ENCODE peak calls at places on chromosomes 12 and 14, in four cellular contexts. U is body of pancreas, V is testis, K is A549. H is an unnamed sample.

GRCh38 chr12:50533203-50533584 is 28.4 kb downstream of the DIP2B start:
- DNase-seq in U (no peak), V (no peak), K (peak; percentile 25), H (no peak)

GRCh38 chr14:25574949-25575348 is 525.0 kb upstream of the STXBP6 start:
- DNase-seq in U (no peak), V (no peak), K (no peak), H (no peak)

GRCh38 chr14:33647385-33647786 is 303.5 kb downstream of the EGLN3 start:
- DNase-seq in U (no peak), V (no peak), K (peak; percentile 20), H (no peak)

GRCh38 chr12:132046561-132046960 is 96.8 kb downstream of the EP400 start:
- DNase-seq in U (no peak), V (no peak), K (no peak), H (no peak)

GRCh38 chr12:112887542-112887941 is 19.2 kb upstream of the OAS1 start:
- DNase-seq in U (no peak), V (no peak), K (no peak), H (no peak)

GRCh38 chr12:56271031-56271430 is 4.3 kb downstream of the COQ10A start:
- DNase-seq in U (no peak), V (peak; percentile 27), K (peak; percentile 48), H (no peak)

GRCh38 chr14:95413289-95414215 is 93.8 kb upstream of the CLMN start:
- DNase-seq in U (no peak), V (no peak), K (no peak), H (no peak)

GRCh38 chr12:100793182-100793581 is 1.4 kb upstream of the ANO4 start:
- DNase-seq in U (no peak), V (no peak), K (no peak), H (no peak)

GRCh38 chr14:96581902-96582640 is 79.9 kb downstream of the PAPOLA start:
- DNase-seq in U (no peak), V (no peak), K (no peak), H (no peak)

GRCh38 chr12:107684990-107685359 is 624 bp upstream of the PWP1 start:
- DNase-seq in U (peak; percentile 22), V (peak; percentile 22), K (peak; percentile 71), H (no peak)

GRCh38 chr12:74624206-74624605 is 86.6 kb downstream of the ATXN7L3B start:
- DNase-seq in U (no peak), V (no peak), K (no peak), H (no peak)

GRCh38 chr12:71045781-71046180 is 112.0 kb downstream of the TSPAN8 start:
- DNase-seq in U (no peak), V (no peak), K (peak; percentile 4), H (no peak)

GRCh38 chr12:65823481-65824313 is 586 bp upstream of the HMGA2 start:
- DNase-seq in U (peak; percentile 38), V (peak; percentile 17), K (peak; percentile 76), H (peak; percentile 51)

GRCh38 chr12:53365245-53365904 is 14.6 kb upstream of the SP1 start:
- DNase-seq in U (no peak), V (no peak), K (no peak), H (no peak)

GRCh38 chr12:109951136-109951535 is 45.0 kb downstream of the GIT2 start:
- DNase-seq in U (no peak), V (no peak), K (no peak), H (no peak)

GRCh38 chr12:114508529-114509129 is 102.7 kb upstream of the TBX5 start:
- DNase-seq in U (peak; percentile 75), V (peak; percentile 90), K (peak; percentile 76), H (peak; percentile 38)

GRCh38 chr12:3661028-3661427 is 91.9 kb downstream of the CRACR2A start:
- DNase-seq in U (no peak), V (no peak), K (no peak), H (no peak)

GRCh38 chr12:102876883-102877282 is 40.2 kb downstream of the PAH start:
- DNase-seq in U (no peak), V (no peak), K (peak; percentile 15), H (no peak)

GRCh38 chr12:38961044-38961443 is 55.7 kb upstream of the CPNE8 start:
- DNase-seq in U (no peak), V (no peak), K (no peak), H (no peak)

GRCh38 chr12:125283521-125283920 is 218.3 kb downstream of the AACS start:
- DNase-seq in U (no peak), V (no peak), K (no peak), H (no peak)

GRCh38 chr14:93160353-93160801 is 24.3 kb downstream of the MOAP1 start:
- DNase-seq in U (peak; percentile 22), V (no peak), K (peak; percentile 62), H (no peak)

GRCh38 chr12:16062611-16063010 is 151.5 kb downstream of the DERA start:
- DNase-seq in U (no peak), V (no peak), K (no peak), H (no peak)

DNA sequence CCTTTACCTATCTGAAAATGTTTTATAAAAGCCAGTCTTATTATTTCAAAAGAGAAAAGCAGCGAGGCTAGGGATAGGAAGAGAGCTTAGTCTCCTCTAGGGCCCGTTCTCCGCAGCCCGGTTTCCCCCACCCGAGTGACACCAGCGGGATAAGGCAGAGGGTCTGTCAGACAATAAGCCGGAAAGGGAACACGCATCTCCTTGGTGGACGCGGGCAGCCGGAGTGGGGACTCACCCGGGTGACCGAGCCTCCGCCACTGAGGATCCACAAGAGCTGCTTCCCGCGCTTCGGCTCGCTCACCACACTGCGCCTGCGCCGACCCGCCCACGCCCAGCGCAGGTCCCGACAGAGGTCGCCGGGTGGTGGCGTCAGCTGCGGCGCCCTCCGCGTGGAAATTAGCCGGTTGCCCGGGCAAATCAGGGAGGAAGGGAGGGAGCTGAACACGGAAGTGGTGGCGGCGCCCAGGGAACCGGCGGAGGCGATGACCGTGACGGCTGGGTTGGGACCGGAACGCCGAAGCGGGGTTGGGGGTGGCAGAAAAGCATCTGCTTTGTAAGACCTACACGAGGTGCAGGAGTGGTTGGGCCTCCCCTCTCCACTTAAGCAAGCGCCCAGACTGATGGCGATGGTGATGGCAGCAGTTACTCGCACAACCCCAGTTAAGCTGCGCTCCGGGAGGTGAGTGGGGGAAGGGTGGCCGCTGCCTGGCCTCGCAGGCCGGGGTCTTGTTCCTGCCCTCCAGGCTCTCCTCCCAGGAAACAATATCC is at the start of the genes SOCS4 and WDHD1:
- DNase-seq in U (peak; percentile 96), V (peak; percentile 95), K (peak; percentile 96), H (peak; percentile 93)
- TF ChIP-seq CTCF in U (peak; percentile 35), V (no peak), K (no peak), H (peak; percentile 14)

DNA sequence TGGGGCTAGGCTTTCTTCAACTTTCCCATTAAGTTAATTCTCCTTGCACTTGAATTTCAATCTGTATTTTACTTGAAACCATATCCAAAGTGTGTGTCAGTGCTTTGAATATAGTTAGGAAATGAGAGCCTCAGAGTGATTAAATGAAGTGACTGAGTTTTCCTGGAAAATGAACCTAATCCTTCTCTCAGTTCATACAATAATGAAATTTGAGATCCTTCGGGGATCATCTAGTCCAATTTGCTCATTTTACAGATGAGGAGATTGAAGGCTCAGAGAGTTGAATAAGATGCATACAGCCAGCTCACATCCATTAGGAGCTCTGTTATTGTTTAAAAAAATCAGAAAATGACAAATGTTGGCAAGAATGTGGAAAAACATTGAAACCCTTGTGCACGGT is 18.3 kb upstream of the TBC1D30 start:
- DNase-seq in U (no peak), V (no peak), K (no peak), H (no peak)
- H3K4me3 ChIP-seq in U (no peak overlapping the region), V (no peak overlapping the region), K (no peak overlapping the region), H (no peak overlapping the region)

DNA sequence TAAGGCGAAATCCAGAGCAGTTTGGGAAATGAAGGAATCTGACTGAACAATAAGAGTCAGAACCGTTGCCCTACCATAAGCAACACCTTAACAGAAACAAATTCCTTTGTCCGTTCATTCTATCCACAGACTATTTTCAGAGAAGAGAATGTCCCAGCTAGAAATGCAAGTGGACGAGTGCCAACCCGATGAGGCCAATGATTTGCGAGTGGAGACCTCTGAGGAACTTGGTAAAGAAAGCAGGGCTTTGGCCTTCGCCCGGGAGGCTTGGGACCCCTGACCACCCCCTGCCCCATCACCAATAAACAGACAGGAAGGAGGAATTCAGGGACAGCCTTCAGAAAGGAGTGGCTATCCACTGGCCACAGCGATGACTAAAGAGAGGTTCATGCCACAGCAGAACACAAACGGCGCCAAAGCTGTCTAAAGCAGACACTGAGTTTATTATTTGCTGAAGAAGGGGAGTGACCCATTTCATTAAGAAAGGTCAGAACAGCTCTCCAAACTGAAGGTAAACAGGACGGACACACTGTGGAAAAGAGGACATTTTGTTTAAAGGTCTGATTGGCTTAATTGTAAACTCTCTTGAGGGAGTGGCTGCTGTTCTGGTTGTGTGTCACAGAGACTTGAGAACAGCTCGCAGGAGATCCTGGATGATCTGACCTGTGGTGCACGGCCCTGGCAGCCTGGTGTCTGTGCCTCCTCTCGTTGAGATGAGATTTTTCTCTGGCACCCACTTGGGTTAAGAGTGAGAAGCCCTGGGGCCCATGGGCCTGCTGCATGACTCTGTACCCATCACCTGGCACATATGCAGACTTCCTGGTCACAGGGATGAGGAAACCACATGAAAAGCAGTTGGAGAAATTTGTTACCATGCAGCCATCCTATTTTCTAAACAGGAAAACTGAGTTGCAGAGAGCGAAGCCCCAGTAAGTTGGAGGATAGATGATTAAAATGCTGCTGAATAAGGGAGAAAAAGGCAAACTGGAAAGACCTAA is 142.0 kb upstream of the PZP start:
- DNase-seq in U (no peak), V (peak; percentile 60), K (no peak), H (no peak)
- TF ChIP-seq POLR2A in U (no peak), V (no peak), K (no peak), H (no peak)

GRCh38 chr12:2355604-2356003 is 302.8 kb downstream of the CACNA1C start:
- DNase-seq in U (no peak), V (no peak), K (no peak), H (no peak)

GRCh38 chr12:2353281-2353680 is 300.5 kb downstream of the CACNA1C start:
- DNase-seq in U (no peak), V (no peak), K (no peak), H (no peak)

GRCh38 chr12:2353691-2354090 is 300.9 kb downstream of the CACNA1C start:
- DNase-seq in U (no peak), V (no peak), K (no peak), H (no peak)

GRCh38 chr12:2355198-2355597 is 302.4 kb downstream of the CACNA1C start:
- DNase-seq in U (no peak), V (no peak), K (no peak), H (no peak)

DNA sequence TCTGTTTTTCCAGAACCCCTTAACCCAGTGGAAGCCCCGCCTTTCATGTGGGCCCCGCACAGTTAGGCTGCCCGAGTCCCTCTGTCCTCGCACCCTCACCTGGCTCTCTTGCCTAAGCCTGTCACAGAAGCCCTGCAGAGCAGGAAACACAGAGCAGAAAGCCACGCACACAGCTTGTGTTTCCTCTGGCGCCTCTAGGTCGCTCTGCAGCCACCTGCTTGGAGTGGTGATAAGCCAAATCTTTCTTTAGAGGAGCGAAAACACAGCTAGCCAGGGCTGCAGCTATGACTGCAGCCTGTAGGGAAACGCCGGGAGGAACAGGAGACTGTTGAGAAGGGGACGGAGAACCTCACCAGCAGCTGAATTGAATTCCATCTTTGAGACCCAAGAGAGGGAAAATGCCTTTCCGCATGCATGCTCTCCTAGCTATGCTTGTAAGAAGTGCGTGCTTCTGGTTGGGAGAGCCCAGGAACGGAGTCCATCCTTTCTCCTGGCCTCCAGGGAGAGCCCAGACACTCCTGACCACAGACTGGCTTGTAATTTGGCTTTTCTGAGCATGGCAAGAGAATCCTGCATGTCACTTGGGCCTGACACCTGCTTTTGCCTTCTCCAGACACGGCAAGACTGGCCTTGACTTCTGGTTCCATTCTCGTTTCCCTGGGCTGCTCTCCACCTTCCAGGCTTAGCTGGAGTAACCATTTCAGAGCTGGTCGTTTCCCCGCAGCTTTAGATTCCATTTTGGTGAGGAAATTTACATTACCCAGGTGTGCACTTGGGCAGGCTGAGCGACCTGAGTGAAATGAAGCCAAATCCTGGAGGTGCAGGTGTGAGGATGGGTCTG is 301.6 kb downstream of the CACNA1C start:
- DNase-seq in U (no peak), V (no peak), K (no peak), H (no peak)
- TF ChIP-seq CTCF in U (no peak), V (no peak), K (no peak), H (no peak)

GRCh38 chr12:123445388-123446344 is 9.2 kb upstream of the RILPL2 start:
- DNase-seq in U (no peak), V (no peak), K (peak; percentile 56), H (peak; percentile 24)
- H3K4me3 ChIP-seq in U (no peak overlapping the region), V (no peak overlapping the region), K (no peak overlapping the region), H (no peak overlapping the region)